ENCODE peak calls at places on chromosomes 13 and 19, in nine cellular contexts. O is mesothelial cell of epicardium; T is cerebellar nuclear complex; B is epithelial cell of esophagus; L is stimulated activated CD4-positive, alpha-beta T cell treated with anti-CD3 and anti-CD28 coated beads, Interleukin-1b, Interleukin-23, amount 100 ng/mL, for 1 hour; R is stimulated activated CD8-positive, alpha-beta memory T cell treated with anti-CD3 and anti-CD28 coated beads, Interleukin-15, amount 100 ng/mL, for 4 hours; Q is T follicular helper cell; D is body of pancreas; A is NCI-H1048. K is an unnamed sample.

GRCh38 chr19:19489804-19490204 is 25.5 kb downstream of the TSSK6 start:
- DNase-seq in O (no peak), T (no peak), B (no peak), L (no peak), R (no peak), Q (no peak), D (peak; percentile 41), A (no peak), K (peak; percentile 75)

GRCh38 chr13:110403315-110403714 is 96.2 kb downstream of the COL4A2 start:
- DNase-seq in O (no peak), T (no peak), B (no peak), L (no peak), R (no peak), Q (no peak), D (no peak), A (no peak), K (no peak)

GRCh38 chr19:51368366-51369282 is at the start of gene CLDND2:
- DNase-seq in O (no peak), T (no peak), B (no peak), L (no peak), R (no peak), Q (no peak), D (no peak), A (no peak), K (no peak)

GRCh38 chr19:10975374-10976036 is 14.7 kb downstream of the SMARCA4 start:
- DNase-seq in O (no peak), T (no peak), B (no peak), L (no peak), R (no peak), Q (no peak), D (peak; percentile 36), A (no peak), K (no peak)

GRCh38 chr13:44474122-44474910 is 100.7 kb downstream of the SERP2 start:
- DNase-seq in O (no peak), T (no peak), B (no peak), L (no peak), R (no peak), Q (no peak), D (no peak), A (no peak), K (no peak)

GRCh38 chr19:17626456-17626855 is 61.7 kb downstream of the UNC13A start:
- DNase-seq in O (no peak), T (no peak), B (no peak), L (no peak), R (no peak), Q (no peak), D (no peak), A (no peak), K (no peak)

GRCh38 chr13:98279473-98280175 is 102.6 kb upstream of the RNF113B start:
- DNase-seq in O (no peak), T (no peak), B (peak; percentile 54), L (no peak), R (no peak), Q (no peak), D (no peak), A (no peak), K (no peak)

GRCh38 chr19:33503791-33504444 is 17.7 kb downstream of the PEPD start:
- DNase-seq in O (no peak), T (no peak), B (no peak), L (no peak), R (no peak), Q (no peak), D (no peak), A (no peak), K (peak; percentile 18)

GRCh38 chr13:44734204-44734707 is 158.1 kb upstream of the TSC22D1 start:
- DNase-seq in O (no peak), T (no peak), B (peak; percentile 80), L (no peak), R (no peak), Q (no peak), D (peak; percentile 70), A (no peak), K (no peak)

GRCh38 chr19:44644391-44645016 is 794 bp downstream of the PVR start:
- DNase-seq in O (no peak), T (no peak), B (peak; percentile 69), L (no peak), R (no peak), Q (no peak), D (peak; percentile 57), A (no peak), K (no peak)

GRCh38 chr19:8631425-8631819 is 989 bp downstream of the NFILZ start:
- DNase-seq in O (no peak), T (no peak), B (no peak), L (no peak), R (no peak), Q (no peak), D (peak; percentile 70), A (no peak), K (peak; percentile 68)

GRCh38 chr13:47903836-47904235 is 97.2 kb downstream of the SUCLA2 start:
- DNase-seq in O (no peak), T (no peak), B (peak; percentile 22), L (no peak), R (no peak), Q (no peak), D (no peak), A (no peak), K (no peak)

GRCh38 chr19:34317311-34317927 is 47.6 kb upstream of the GPI start:
- DNase-seq in O (no peak), T (no peak), B (peak; percentile 60), L (no peak), R (no peak), Q (peak; percentile 5), D (peak; percentile 58), A (no peak), K (no peak)

GRCh38 chr19:17790059-17790780 is 4.7 kb upstream of the B3GNT3 start:
- DNase-seq in O (no peak), T (no peak), B (no peak), L (no peak), R (no peak), Q (no peak), D (no peak), A (no peak), K (no peak)

GRCh38 chr13:66887088-66887487 is 343.0 kb downstream of the PCDH9 start:
- DNase-seq in O (no peak), T (no peak), B (no peak), L (no peak), R (no peak), Q (no peak), D (no peak), A (no peak), K (no peak)

K was measured in suprapubic skin.